ENCODE peak calls at places on chromosomes 2 and 18, in nine cellular contexts. One of them, this sample, is unnamed.

GRCh38 chr2:103161456-103162289 is 399.8 kb downstream of the TMEM182 start:
- DNase-seq in transverse colon: no peak
- DNase-seq in left lobe of liver: no peak
- DNase-seq in stimulated activated CD8-positive, alpha-beta memory T cell treated with anti-CD3 and anti-CD28 coated beads, Interleukin-15, amount 100 ng/mL, for 4 hours: no peak
- DNase-seq in heart left ventricle: no peak
- DNase-seq in right lobe of liver: no peak
- DNase-seq in EH: peak
- DNase-seq in left ventricle myocardium inferior: no peak
- DNase-seq in thoracic aorta: peak
- DNase-seq in this sample: no peak

GRCh38 chr2:70121627-70122372 is 34.5 kb downstream of the PCBP1 start:
- DNase-seq in right lobe of liver: peak
- DNase-seq in stimulated activated CD8-positive, alpha-beta memory T cell treated with anti-CD3 and anti-CD28 coated beads, Interleukin-15, amount 100 ng/mL, for 4 hours: no peak
- DNase-seq in left ventricle myocardium inferior: no peak
- DNase-seq in transverse colon: no peak
- DNase-seq in thoracic aorta: no peak
- DNase-seq in left lobe of liver: no peak
- DNase-seq in EH: no peak
- DNase-seq in heart left ventricle: no peak
- DNase-seq in this sample: no peak

GRCh38 chr2:25672500-25673169 is 742 bp downstream of the DTNB start:
- DNase-seq in heart left ventricle: peak
- DNase-seq in stimulated activated CD8-positive, alpha-beta memory T cell treated with anti-CD3 and anti-CD28 coated beads, Interleukin-15, amount 100 ng/mL, for 4 hours: peak
- DNase-seq in left ventricle myocardium inferior: peak
- DNase-seq in transverse colon: peak
- DNase-seq in thoracic aorta: no peak
- DNase-seq in left lobe of liver: peak
- DNase-seq in EH: peak
- DNase-seq in right lobe of liver: peak
- DNase-seq in this sample: peak

GRCh38 chr2:102672124-102672786 is 52.9 kb downstream of the SLC9A2 start:
- DNase-seq in left lobe of liver: no peak
- DNase-seq in right lobe of liver: no peak
- DNase-seq in thoracic aorta: no peak
- DNase-seq in EH: no peak
- DNase-seq in stimulated activated CD8-positive, alpha-beta memory T cell treated with anti-CD3 and anti-CD28 coated beads, Interleukin-15, amount 100 ng/mL, for 4 hours: no peak
- DNase-seq in heart left ventricle: no peak
- DNase-seq in left ventricle myocardium inferior: no peak
- DNase-seq in transverse colon: no peak
- DNase-seq in this sample: no peak

GRCh38 chr2:88831792-88832248 is 140.3 kb downstream of the RPIA start:
- DNase-seq in EH: peak
- DNase-seq in left ventricle myocardium inferior: peak
- DNase-seq in stimulated activated CD8-positive, alpha-beta memory T cell treated with anti-CD3 and anti-CD28 coated beads, Interleukin-15, amount 100 ng/mL, for 4 hours: no peak
- DNase-seq in heart left ventricle: no peak
- DNase-seq in right lobe of liver: peak
- DNase-seq in thoracic aorta: no peak
- DNase-seq in transverse colon: peak
- DNase-seq in left lobe of liver: no peak
- DNase-seq in this sample: no peak

GRCh38 chr2:50431958-50432650 is 599.8 kb downstream of the NRXN1 start:
- DNase-seq in right lobe of liver: no peak
- DNase-seq in transverse colon: no peak
- DNase-seq in left lobe of liver: no peak
- DNase-seq in thoracic aorta: no peak
- DNase-seq in EH: no peak
- DNase-seq in left ventricle myocardium inferior: no peak
- DNase-seq in stimulated activated CD8-positive, alpha-beta memory T cell treated with anti-CD3 and anti-CD28 coated beads, Interleukin-15, amount 100 ng/mL, for 4 hours: no peak
- DNase-seq in heart left ventricle: no peak
- DNase-seq in this sample: no peak

GRCh38 chr18:80068571-80069272 is 34.5 kb downstream of the RBFA start:
- DNase-seq in thoracic aorta: no peak
- DNase-seq in heart left ventricle: no peak
- DNase-seq in EH: no peak
- DNase-seq in right lobe of liver: no peak
- DNase-seq in stimulated activated CD8-positive, alpha-beta memory T cell treated with anti-CD3 and anti-CD28 coated beads, Interleukin-15, amount 100 ng/mL, for 4 hours: no peak
- DNase-seq in left ventricle myocardium inferior: no peak
- DNase-seq in left lobe of liver: no peak
- DNase-seq in transverse colon: no peak
- DNase-seq in this sample: no peak

GRCh38 chr2:147968571-147968970 is 52.0 kb downstream of the ORC4 start:
- DNase-seq in EH: no peak
- DNase-seq in left ventricle myocardium inferior: no peak
- DNase-seq in stimulated activated CD8-positive, alpha-beta memory T cell treated with anti-CD3 and anti-CD28 coated beads, Interleukin-15, amount 100 ng/mL, for 4 hours: no peak
- DNase-seq in heart left ventricle: no peak
- DNase-seq in left lobe of liver: no peak
- DNase-seq in thoracic aorta: no peak
- DNase-seq in transverse colon: no peak
- DNase-seq in right lobe of liver: no peak
- DNase-seq in this sample: no peak

GRCh38 chr2:23293063-23293462 is 91.9 kb upstream of the KLHL29 start:
- DNase-seq in left lobe of liver: peak
- DNase-seq in right lobe of liver: peak
- DNase-seq in heart left ventricle: peak
- DNase-seq in thoracic aorta: no peak
- DNase-seq in stimulated activated CD8-positive, alpha-beta memory T cell treated with anti-CD3 and anti-CD28 coated beads, Interleukin-15, amount 100 ng/mL, for 4 hours: no peak
- DNase-seq in EH: peak
- DNase-seq in transverse colon: no peak
- DNase-seq in left ventricle myocardium inferior: peak
- DNase-seq in this sample: no peak

GRCh38 chr2:142130111-142131015 is 453 bp downstream of the LRP1B start:
- DNase-seq in right lobe of liver: peak
- DNase-seq in transverse colon: peak
- DNase-seq in left ventricle myocardium inferior: peak
- DNase-seq in stimulated activated CD8-positive, alpha-beta memory T cell treated with anti-CD3 and anti-CD28 coated beads, Interleukin-15, amount 100 ng/mL, for 4 hours: no peak
- DNase-seq in left lobe of liver: peak
- DNase-seq in thoracic aorta: no peak
- DNase-seq in heart left ventricle: peak
- DNase-seq in EH: peak
- DNase-seq in this sample: no peak

GRCh38 chr2:240571314-240571973 is 3.2 kb downstream of the RNPEPL1 start:
- DNase-seq in transverse colon: peak
- DNase-seq in right lobe of liver: peak
- DNase-seq in EH: no peak
- DNase-seq in heart left ventricle: peak
- DNase-seq in thoracic aorta: no peak
- DNase-seq in left ventricle myocardium inferior: peak
- DNase-seq in left lobe of liver: peak
- DNase-seq in stimulated activated CD8-positive, alpha-beta memory T cell treated with anti-CD3 and anti-CD28 coated beads, Interleukin-15, amount 100 ng/mL, for 4 hours: no peak
- DNase-seq in this sample: no peak

GRCh38 chr18:9403795-9404564 is 69.4 kb downstream of the TWSG1 start:
- DNase-seq in left lobe of liver: no peak
- DNase-seq in heart left ventricle: peak
- DNase-seq in thoracic aorta: no peak
- DNase-seq in right lobe of liver: peak
- DNase-seq in left ventricle myocardium inferior: peak
- DNase-seq in transverse colon: no peak
- DNase-seq in stimulated activated CD8-positive, alpha-beta memory T cell treated with anti-CD3 and anti-CD28 coated beads, Interleukin-15, amount 100 ng/mL, for 4 hours: no peak
- DNase-seq in EH: no peak
- DNase-seq in this sample: no peak

GRCh38 chr2:75153221-75153620 is 46.1 kb downstream of the TACR1 start:
- DNase-seq in EH: no peak
- DNase-seq in thoracic aorta: no peak
- DNase-seq in heart left ventricle: no peak
- DNase-seq in transverse colon: no peak
- DNase-seq in left ventricle myocardium inferior: no peak
- DNase-seq in stimulated activated CD8-positive, alpha-beta memory T cell treated with anti-CD3 and anti-CD28 coated beads, Interleukin-15, amount 100 ng/mL, for 4 hours: no peak
- DNase-seq in right lobe of liver: no peak
- DNase-seq in left lobe of liver: no peak
- DNase-seq in this sample: no peak

GRCh38 chr2:11676640-11677039 is 6.6 kb upstream of the NTSR2 start:
- DNase-seq in thoracic aorta: no peak
- DNase-seq in left ventricle myocardium inferior: no peak
- DNase-seq in transverse colon: no peak
- DNase-seq in heart left ventricle: no peak
- DNase-seq in EH: no peak
- DNase-seq in right lobe of liver: no peak
- DNase-seq in stimulated activated CD8-positive, alpha-beta memory T cell treated with anti-CD3 and anti-CD28 coated beads, Interleukin-15, amount 100 ng/mL, for 4 hours: no peak
- DNase-seq in left lobe of liver: no peak
- DNase-seq in this sample: no peak

GRCh38 chr2:46655551-46656436 is 176.4 kb downstream of the TMEM247 start:
- DNase-seq in right lobe of liver: no peak
- DNase-seq in left ventricle myocardium inferior: no peak
- DNase-seq in EH: peak
- DNase-seq in heart left ventricle: no peak
- DNase-seq in stimulated activated CD8-positive, alpha-beta memory T cell treated with anti-CD3 and anti-CD28 coated beads, Interleukin-15, amount 100 ng/mL, for 4 hours: no peak
- DNase-seq in left lobe of liver: no peak
- DNase-seq in transverse colon: no peak
- DNase-seq in thoracic aorta: no peak
- DNase-seq in this sample: no peak

GRCh38 chr2:154484338-154485099 is 214.0 kb upstream of the KCNJ3 start:
- DNase-seq in right lobe of liver: no peak
- DNase-seq in transverse colon: no peak
- DNase-seq in thoracic aorta: no peak
- DNase-seq in left ventricle myocardium inferior: no peak
- DNase-seq in EH: no peak
- DNase-seq in heart left ventricle: no peak
- DNase-seq in left lobe of liver: no peak
- DNase-seq in stimulated activated CD8-positive, alpha-beta memory T cell treated with anti-CD3 and anti-CD28 coated beads, Interleukin-15, amount 100 ng/mL, for 4 hours: no peak
- DNase-seq in this sample: no peak

GRCh38 chr2:23760746-23761145 is 166.2 kb downstream of the ATAD2B start:
- DNase-seq in thoracic aorta: no peak
- DNase-seq in heart left ventricle: no peak
- DNase-seq in right lobe of liver: no peak
- DNase-seq in transverse colon: no peak
- DNase-seq in left lobe of liver: no peak
- DNase-seq in EH: peak
- DNase-seq in left ventricle myocardium inferior: no peak
- DNase-seq in stimulated activated CD8-positive, alpha-beta memory T cell treated with anti-CD3 and anti-CD28 coated beads, Interleukin-15, amount 100 ng/mL, for 4 hours: no peak
- DNase-seq in this sample: no peak

GRCh38 chr2:16675781-16676180 is 10.1 kb upstream of the CYRIA start:
- DNase-seq in right lobe of liver: no peak
- DNase-seq in stimulated activated CD8-positive, alpha-beta memory T cell treated with anti-CD3 and anti-CD28 coated beads, Interleukin-15, amount 100 ng/mL, for 4 hours: no peak
- DNase-seq in left ventricle myocardium inferior: no peak
- DNase-seq in thoracic aorta: no peak
- DNase-seq in heart left ventricle: no peak
- DNase-seq in transverse colon: no peak
- DNase-seq in EH: no peak
- DNase-seq in left lobe of liver: no peak
- DNase-seq in this sample: no peak